ENCODE peak calls at places on chromosomes 16 and 17, in nine cellular contexts. B is NT2/D1; Z is PC-3; V is neural progenitor cell; W is heart left ventricle; I is ovary; E is Peyer's patch; O is CD8-positive, alpha-beta T cell; J is heart right ventricle. P is an unnamed sample.

GRCh38 chr16:4800290-4801041 is 2.0 kb downstream of the ROGDI start:
- DNase-seq in E (peak; percentile 84), B (no peak), V (no peak), Z (no peak), J (peak; percentile 69), W (peak; percentile 81), O (no peak), I (no peak), P (no peak)

GRCh38 chr17:79778504-79779087 is 648 bp downstream of the CBX2 start:
- DNase-seq in O (no peak), Z (peak; percentile 41), V (peak; percentile 85), J (peak; percentile 48), B (no peak), E (no peak), I (peak; percentile 78), W (no peak), P (no peak)

GRCh38 chr17:67441052-67441738 is 64.1 kb downstream of the PITPNC1 start:
- DNase-seq in J (no peak), W (no peak), V (peak; percentile 73), E (no peak), I (no peak), B (no peak), O (peak; percentile 61), Z (peak; percentile 89), P (peak; percentile 33)

GRCh38 chr16:12260647-12261262 is 284.2 kb downstream of the SNX29 start:
- DNase-seq in B (peak; percentile 23), J (no peak), O (no peak), W (peak; percentile 51), E (no peak), V (peak; percentile 71), Z (no peak), I (peak; percentile 51), P (peak; percentile 52)

GRCh38 chr16:54070944-54071343 is 215.6 kb downstream of the IRX3 start:
- DNase-seq in O (no peak), E (no peak), I (no peak), W (no peak), Z (no peak), B (no peak), J (no peak), V (no peak), P (no peak)

GRCh38 chr17:6868579-6868978 is 37.0 kb upstream of the TEKT1 start:
- DNase-seq in W (no peak), I (no peak), J (no peak), V (no peak), O (no peak), B (no peak), Z (peak; percentile 84), E (no peak), P (no peak)

GRCh38 chr16:83952587-83952939 is 477 bp upstream of the OSGIN1 start:
- DNase-seq in J (no peak), B (no peak), V (no peak), O (no peak), Z (peak; percentile 74), W (no peak), E (no peak), I (no peak), P (no peak)

GRCh38 chr17:7854851-7855642 is at the start of gene TMEM88:
- DNase-seq in V (peak; percentile 96), Z (no peak), B (no peak), E (no peak), J (peak; percentile 57), O (no peak), I (peak; percentile 47), W (no peak), P (peak; percentile 27)

GRCh38 chr17:71460943-71461342 is 659.9 kb upstream of the SOX9 start:
- DNase-seq in W (no peak), O (no peak), V (peak; percentile 43), Z (peak; percentile 74), I (no peak), J (no peak), B (no peak), E (no peak), P (peak; percentile 23)

GRCh38 chr17:7405882-7406825 is 1.5 kb upstream of the NLGN2 start:
- DNase-seq in Z (no peak), V (peak; percentile 39), W (no peak), O (no peak), J (no peak), E (no peak), I (no peak), B (no peak), P (no peak)

GRCh38 chr17:78628547-78629435 is 51.6 kb upstream of the DNAH17 start:
- DNase-seq in Z (no peak), J (no peak), I (no peak), O (no peak), E (peak; percentile 21), B (no peak), V (no peak), W (no peak), P (no peak)

GRCh38 chr16:67233596-67233995 is 6.7 kb downstream of the TMEM208 start:
- DNase-seq in B (no peak), V (no peak), W (peak; percentile 18), I (peak; percentile 24), O (no peak), Z (no peak), E (no peak), J (no peak), P (no peak)

GRCh38 chr16:69613283-69614154 is 47.8 kb downstream of the NFAT5 start:
- DNase-seq in O (no peak), E (no peak), I (no peak), Z (peak; percentile 67), V (no peak), W (no peak), J (no peak), B (no peak), P (no peak)
- H3K4me1 ChIP-seq in O (peaks cover 8% of the 10 kb centered on the region), E (no peaks in the 10 kb centered on the region), I (peaks cover 4% of the 10 kb centered on the region), Z (peaks cover 17% of the 10 kb centered on the region), V (peaks cover 10% of the 10 kb centered on the region), W (peaks cover 55% of the 10 kb centered on the region), J (peaks cover 35% of the 10 kb centered on the region), B (peaks cover 3% of the 10 kb centered on the region), P (peaks cover 11% of the 10 kb centered on the region)

DNA sequence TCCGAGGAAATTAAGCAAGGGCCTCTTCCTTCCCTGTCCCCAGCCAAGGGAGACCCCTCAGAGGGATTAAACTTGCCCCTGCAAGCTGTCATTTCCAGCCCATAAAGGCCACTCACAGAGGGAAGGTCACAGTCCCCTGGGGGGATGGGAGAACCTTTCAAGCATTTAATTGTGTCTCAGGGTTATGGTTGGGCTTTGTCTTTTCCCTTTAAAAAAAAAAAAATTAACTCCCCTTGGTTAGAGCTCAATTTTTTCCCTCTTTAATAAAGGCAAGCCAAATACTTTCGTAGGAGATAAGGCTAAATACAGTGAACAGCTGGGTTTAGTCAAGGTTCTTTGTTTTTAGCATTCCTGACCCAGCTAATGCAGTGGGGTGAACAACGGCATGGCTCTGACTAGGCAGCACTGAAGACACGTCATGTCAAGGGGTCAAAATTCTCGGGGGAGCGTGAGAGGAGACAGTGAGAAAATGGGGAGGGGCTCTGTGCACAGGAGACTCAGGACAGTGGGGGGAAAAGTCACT is 30.4 kb downstream of the AXIN2 start:
- DNase-seq in J (no peak), V (peak; percentile 28), B (no peak), O (no peak), I (no peak), Z (no peak), E (no peak), W (peak; percentile 68), P (peak; percentile 48)
- H3K36me3 ChIP-seq in J (no peaks in the 10 kb centered on the region), V (no peaks in the 10 kb centered on the region), B (peaks cover 70% of the 10 kb centered on the region), O (peaks cover 16% of the 10 kb centered on the region), I (no peaks in the 10 kb centered on the region), Z (no peaks in the 10 kb centered on the region), E (peaks cover 38% of the 10 kb centered on the region), W (no peaks in the 10 kb centered on the region), P (peaks cover 40% of the 10 kb centered on the region)

GRCh38 chr17:59786536-59787319 is 79.3 kb downstream of the VMP1 start:
- DNase-seq in B (peak; percentile 47), E (no peak), V (peak; percentile 15), O (peak; percentile 55), W (no peak), I (no peak), J (no peak), Z (peak; percentile 100), P (peak; percentile 100)

GRCh38 chr17:59785091-59785799 is 77.8 kb downstream of the VMP1 start:
- DNase-seq in O (no peak), J (no peak), V (no peak), B (no peak), I (no peak), E (no peak), Z (peak; percentile 37), W (no peak), P (no peak)

GRCh38 chr17:59790936-59791335 is 83.5 kb downstream of the VMP1 start:
- DNase-seq in W (no peak), I (no peak), J (no peak), E (no peak), V (no peak), Z (no peak), B (no peak), O (no peak), P (no peak)

GRCh38 chr17:59783221-59784016 is 76.0 kb downstream of the VMP1 start:
- DNase-seq in W (no peak), V (no peak), I (no peak), E (no peak), Z (peak; percentile 74), J (no peak), O (no peak), B (no peak), P (no peak)

GRCh38 chr17:59786213-59786535 is 78.7 kb downstream of the VMP1 start:
- DNase-seq in J (no peak), Z (no peak), O (no peak), W (no peak), B (no peak), V (no peak), I (no peak), E (no peak), P (no peak)
- H3K4me3 ChIP-seq in J (peak overlapping the region; percentile 16), Z (peak overlapping the region; percentile 32), O (peak overlapping the region; percentile 20), W (no peak overlapping the region), B (no peak overlapping the region), V (no peak overlapping the region), I (no peak overlapping the region), E (no peak overlapping the region), P (no peak overlapping the region)

DNA sequence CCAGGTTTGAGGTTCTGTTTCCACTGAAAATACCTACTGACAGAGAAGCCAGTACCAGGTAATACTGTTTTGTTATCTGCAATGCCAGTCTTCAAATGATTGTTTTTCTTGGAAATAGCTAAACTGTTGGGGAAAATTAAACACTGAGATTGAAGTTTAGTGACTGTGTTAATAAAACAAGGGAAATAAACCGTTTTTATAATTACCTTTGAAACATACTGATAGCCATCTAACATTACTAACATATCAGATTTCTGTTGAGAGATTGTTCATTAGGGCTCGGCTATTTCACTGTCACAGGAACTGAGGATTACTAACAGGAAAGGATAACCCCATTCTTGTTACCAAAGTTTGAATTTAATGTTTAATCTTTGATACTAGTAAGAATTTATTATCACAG is 42.1 kb downstream of the CYB5B start:
- DNase-seq in J (no peak), B (no peak), E (no peak), O (no peak), V (no peak), Z (peak; percentile 33), I (no peak), W (no peak), P (no peak)
- H3K4me1 ChIP-seq in J (no peaks in the 10 kb centered on the region), B (peaks cover 3% of the 10 kb centered on the region), E (no peaks in the 10 kb centered on the region), O (no peaks in the 10 kb centered on the region), V (peaks cover 11% of the 10 kb centered on the region), Z (peaks cover 21% of the 10 kb centered on the region), I (no peaks in the 10 kb centered on the region), W (peaks cover 7% of the 10 kb centered on the region), P (no peaks in the 10 kb centered on the region)

DNA sequence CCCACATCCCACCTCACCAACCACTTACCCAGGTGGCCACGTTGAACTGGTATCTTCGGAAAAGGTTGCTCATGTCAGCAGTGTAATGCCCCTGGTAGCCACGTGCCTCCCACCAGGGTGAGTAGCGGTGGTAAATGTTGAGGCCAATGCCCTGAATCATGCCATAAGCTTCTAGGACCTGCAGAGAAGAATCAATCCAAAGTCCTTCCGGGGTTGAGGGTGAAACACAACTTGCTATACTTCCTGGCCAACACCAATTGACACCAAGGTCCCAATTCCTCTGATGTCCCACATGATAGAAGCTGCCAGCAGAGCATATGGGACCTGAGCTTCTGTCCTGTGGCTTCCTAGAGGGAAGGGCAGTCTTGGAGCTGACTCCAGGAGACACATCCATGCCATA is 11.3 kb upstream of the CNOT1 start:
- DNase-seq in B (no peak), I (no peak), V (no peak), O (no peak), J (no peak), W (no peak), Z (no peak), E (no peak), P (no peak)
- H3K36me3 ChIP-seq in B (no peaks in the 10 kb centered on the region), I (no peaks in the 10 kb centered on the region), V (no peaks in the 10 kb centered on the region), O (no peaks in the 10 kb centered on the region), J (no peaks in the 10 kb centered on the region), W (no peaks in the 10 kb centered on the region), Z (no peaks in the 10 kb centered on the region), E (no peaks in the 10 kb centered on the region), P (no peaks in the 10 kb centered on the region)